ENCODE peak calls at places on chromosomes 4 and X, in nine cellular contexts. B is naive thymus-derived CD4-positive, alpha-beta T cell; X is putamen; Q is lung; K is activated CD4-positive, alpha-beta T cell treated with anti-CD3 and anti-CD28 coated beads for 48 hours; S is H4; H is NCI-H510A; D is heart right ventricle; Z is DMS 273 treated with DMSO at 0.1 percent for 48 hours. V is an unnamed sample.

GRCh38 chr4:22490718-22491330 is 25.0 kb downstream of the ADGRA3 start:
- DNase-seq in B (no peak), Z (no peak), S (no peak), X (no peak), Q (no peak), H (no peak), D (no peak), K (no peak), V (no peak)

GRCh38 chr4:61273237-61273636 is 73.1 kb downstream of the ADGRL3 start:
- DNase-seq in K (no peak), X (no peak), B (no peak), Q (no peak), D (no peak), H (no peak), Z (no peak), S (no peak), V (no peak)

GRCh38 chr4:14125375-14126129 is 498.0 kb upstream of the BOD1L1 start:
- DNase-seq in D (no peak), B (no peak), S (no peak), Z (no peak), H (no peak), K (no peak), Q (no peak), X (no peak), V (no peak)

GRCh38 chr4:143386812-143387211 is 50.1 kb downstream of the GAB1 start:
- DNase-seq in S (no peak), H (no peak), Q (no peak), B (no peak), Z (no peak), K (no peak), X (no peak), D (no peak), V (no peak)

GRCh38 chr4:127534041-127534440 is 98.7 kb upstream of the INTU start:
- DNase-seq in B (no peak), Z (no peak), S (no peak), K (no peak), H (no peak), Q (no peak), D (no peak), X (no peak), V (no peak)

GRCh38 chr4:73832651-73833237 is 3.7 kb upstream of the CXCL6 start:
- DNase-seq in S (peak; percentile 71), Z (no peak), Q (no peak), X (no peak), H (no peak), K (no peak), D (no peak), B (no peak), V (peak; percentile 47)

GRCh38 chrX:1072637-1073377 is 139.6 kb downstream of the CRLF2 start:
- DNase-seq in H (no peak), X (no peak), K (no peak), B (no peak), D (no peak), Q (no peak), Z (no peak), S (no peak), V (no peak)

GRCh38 chrX:34300871-34301270 is 168.8 kb upstream of the FAM47A start:
- DNase-seq in Q (no peak), B (peak; percentile 10), Z (peak; percentile 7), X (peak; percentile 6), D (peak; percentile 6), S (peak; percentile 50), K (peak; percentile 10), H (no peak), V (no peak)

GRCh38 chr4:177332119-177332518 is 22.4 kb downstream of the NEIL3 start:
- DNase-seq in D (no peak), K (no peak), S (no peak), X (no peak), Q (no peak), Z (no peak), H (no peak), B (no peak), V (no peak)

GRCh38 chr4:148831945-148832344 is 389.7 kb upstream of the NR3C2 start:
- DNase-seq in H (no peak), Q (no peak), X (no peak), B (no peak), S (peak; percentile 48), D (no peak), K (no peak), Z (no peak), V (peak; percentile 67)

GRCh38 chr4:7306021-7306420 is 113.7 kb downstream of the SORCS2 start:
- DNase-seq in K (no peak), B (no peak), Z (no peak), D (no peak), X (no peak), S (no peak), Q (no peak), H (no peak), V (no peak)

GRCh38 chr4:11634283-11634682 is 205.6 kb upstream of the HS3ST1 start:
- DNase-seq in H (no peak), Z (no peak), B (no peak), X (no peak), S (no peak), Q (no peak), D (no peak), K (no peak), V (no peak)

GRCh38 chrX:150690126-150690525 is 3.1 kb upstream of the MTMR1 start:
- DNase-seq in D (no peak), S (peak; percentile 70), Z (no peak), X (no peak), B (no peak), K (peak; percentile 30), H (no peak), Q (no peak), V (peak; percentile 92)

V was measured in RCC 7860.